ENCODE peak calls at places on chromosome 22, in eight cellular contexts. Z, Q, J, H, F, U, R and X are unnamed samples.

GRCh38 chr22:19615867-19616581 is 91.8 kb upstream of the CLDN5 start:
- DNase-seq in Z (no peak), Q (no peak), J (no peak), H (no peak), F (no peak), U (no peak), R (no peak), X (no peak)

GRCh38 chr22:46726066-46726985 is 11.7 kb downstream of the CERK start:
- DNase-seq in Z (no peak), Q (no peak), J (no peak), H (no peak), F (no peak), U (peak; percentile 37), R (peak; percentile 53), X (no peak)

GRCh38 chr22:47598864-47599263 is 836.4 kb downstream of the TBC1D22A start:
- DNase-seq in Z (no peak), Q (no peak), J (no peak), H (no peak), F (no peak), U (no peak), R (no peak), X (no peak)

GRCh38 chr22:29458551-29458950 is 20.2 kb downstream of the RFPL1 start:
- DNase-seq in Z (no peak), Q (no peak), J (no peak), H (no peak), F (no peak), U (no peak), R (no peak), X (no peak)

GRCh38 chr22:30822216-30823014 is 127.7 kb downstream of the OSBP2 start:
- DNase-seq in Z (peak; percentile 24), Q (no peak), J (no peak), H (no peak), F (no peak), U (no peak), R (no peak), X (no peak)

GRCh38 chr22:31102441-31103081 is 4.8 kb downstream of the SELENOM start:
- DNase-seq in Z (peak; percentile 98), Q (no peak), J (peak; percentile 71), H (peak; percentile 97), F (no peak), U (peak; percentile 85), R (peak; percentile 93), X (no peak)

GRCh38 chr22:30235687-30236170 is 10.8 kb downstream of the LIF start:
- DNase-seq in Z (no peak), Q (no peak), J (no peak), H (peak; percentile 59), F (no peak), U (no peak), R (no peak), X (no peak)

GRCh38 chr22:18955696-18956095 is 19.6 kb upstream of the PRODH start:
- DNase-seq in Z (no peak), Q (no peak), J (no peak), H (no peak), F (no peak), U (no peak), R (no peak), X (no peak)

GRCh38 chr22:46896166-46896565 is 133.7 kb downstream of the TBC1D22A start:
- DNase-seq in Z (no peak), Q (no peak), J (no peak), H (no peak), F (no peak), U (no peak), R (no peak), X (no peak)

GRCh38 chr22:32413715-32414114 is 1.7 kb upstream of the RTCB start:
- DNase-seq in Z (no peak), Q (no peak), J (no peak), H (peak; percentile 45), F (no peak), U (no peak), R (peak; percentile 16), X (no peak)

GRCh38 chr22:30045001-30045887 is 35.0 kb upstream of the HORMAD2 start:
- DNase-seq in Z (no peak), Q (no peak), J (no peak), H (no peak), F (no peak), U (no peak), R (no peak), X (no peak)

GRCh38 chr22:48371391-48371790 is 1456.3 kb downstream of the BRD1 start:
- DNase-seq in Z (peak; percentile 24), Q (no peak), J (no peak), H (no peak), F (no peak), U (no peak), R (no peak), X (no peak)

GRCh38 chr22:27919943-27920755 is 1.1 kb upstream of the PITPNB start:
- DNase-seq in Z (peak; percentile 79), Q (no peak), J (no peak), H (peak; percentile 65), F (no peak), U (peak; percentile 74), R (peak; percentile 75), X (no peak)
- TF ChIP-seq CTCF in Z (no peak), Q (no peak), J (no peak), H (no peak), F (no peak), U (no peak), R (peak; percentile 12), X (no peak)

GRCh38 chr22:22058649-22059475 is 76.3 kb upstream of the TOP3B start:
- DNase-seq in Z (no peak), Q (no peak), J (no peak), H (no peak), F (no peak), U (no peak), R (no peak), X (no peak)

GRCh38 chr22:22059476-22060002 is 77.0 kb upstream of the TOP3B start:
- DNase-seq in Z (no peak), Q (no peak), J (no peak), H (no peak), F (no peak), U (no peak), R (no peak), X (no peak)

GRCh38 chr22:22060200-22061084 is 77.9 kb upstream of the TOP3B start:
- DNase-seq in Z (no peak), Q (peak; percentile 35), J (peak; percentile 79), H (peak; percentile 36), F (peak; percentile 41), U (no peak), R (no peak), X (peak; percentile 29)

GRCh38 chr22:22062306-22062793 is 79.8 kb upstream of the TOP3B start:
- DNase-seq in Z (no peak), Q (no peak), J (no peak), H (no peak), F (no peak), U (no peak), R (no peak), X (no peak)

GRCh38 chr22:22061085-22062077 is 78.8 kb upstream of the TOP3B start:
- DNase-seq in Z (no peak), Q (no peak), J (peak; percentile 54), H (peak; percentile 69), F (no peak), U (no peak), R (peak; percentile 4), X (no peak)
- TF ChIP-seq CTCF in Z (no peak), Q (no peak), J (no peak), H (peak; percentile 38), F (no peak), U (no peak), R (peak; percentile 31), X (no peak)

GRCh38 chr22:25062378-25063095 is 110.0 kb downstream of the KIAA1671 start:
- DNase-seq in Z (no peak), Q (peak; percentile 54), J (no peak), H (no peak), F (no peak), U (no peak), R (no peak), X (no peak)

GRCh38 chr22:25059438-25059837 is 106.9 kb downstream of the KIAA1671 start:
- DNase-seq in Z (no peak), Q (no peak), J (no peak), H (no peak), F (no peak), U (no peak), R (no peak), X (no peak)

GRCh38 chr22:25061605-25062377 is 109.3 kb downstream of the KIAA1671 start:
- DNase-seq in Z (no peak), Q (no peak), J (no peak), H (no peak), F (no peak), U (no peak), R (no peak), X (no peak)

GRCh38 chr22:25061134-25061533 is 108.6 kb downstream of the KIAA1671 start:
- DNase-seq in Z (no peak), Q (no peak), J (no peak), H (no peak), F (no peak), U (no peak), R (no peak), X (no peak)

DNA sequence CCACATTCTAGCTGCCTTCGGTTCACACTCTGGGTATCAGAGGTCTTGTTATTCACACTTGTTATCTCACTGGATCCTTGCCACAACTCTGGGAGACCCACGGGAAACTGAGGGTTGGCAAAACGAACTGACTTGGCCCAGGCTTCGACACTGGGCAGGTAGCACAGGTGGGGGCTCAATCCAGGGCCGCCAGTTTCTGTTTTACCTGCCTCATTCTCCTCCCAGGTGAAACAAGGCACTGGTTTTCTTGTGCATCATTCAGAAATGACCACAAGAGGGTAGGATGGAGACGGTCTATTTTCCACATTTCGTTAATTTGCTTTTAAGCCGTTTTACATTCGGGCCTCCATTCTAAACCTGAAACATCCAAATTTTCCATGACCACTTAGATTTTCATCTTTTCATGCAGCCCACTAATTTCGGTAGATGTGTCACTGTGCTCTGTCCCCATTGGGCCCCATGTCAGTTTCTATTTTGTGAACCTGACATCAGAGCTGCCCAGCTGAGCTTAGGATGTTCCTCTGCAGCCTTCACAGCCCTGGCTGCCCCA is 108.1 kb downstream of the KIAA1671 start:
- DNase-seq in Z (no peak), Q (no peak), J (no peak), H (no peak), F (no peak), U (no peak), R (no peak), X (no peak)
- TF ChIP-seq CTCF in Z (peak; percentile 20), Q (no peak), J (no peak), H (peak; percentile 17), F (peak; percentile 42), U (no peak), R (no peak), X (no peak)

GRCh38 chr22:50400931-50401330 is 57.8 kb downstream of the PPP6R2 start:
- DNase-seq in Z (no peak), Q (no peak), J (no peak), H (no peak), F (no peak), U (no peak), R (no peak), X (no peak)

GRCh38 chr22:50400406-50400805 is 57.3 kb downstream of the PPP6R2 start:
- DNase-seq in Z (no peak), Q (no peak), J (no peak), H (no peak), F (no peak), U (no peak), R (no peak), X (no peak)

GRCh38 chr22:50401907-50402306 is 58.8 kb downstream of the PPP6R2 start:
- DNase-seq in Z (no peak), Q (no peak), J (no peak), H (no peak), F (no peak), U (no peak), R (no peak), X (no peak)

GRCh38 chr22:50398698-50399648 is 55.8 kb downstream of the PPP6R2 start:
- DNase-seq in Z (no peak), Q (no peak), J (no peak), H (no peak), F (no peak), U (no peak), R (no peak), X (no peak)

GRCh38 chr22:50399751-50400331 is 56.7 kb downstream of the PPP6R2 start:
- DNase-seq in Z (no peak), Q (peak; percentile 33), J (no peak), H (peak; percentile 18), F (no peak), U (no peak), R (peak; percentile 6), X (no peak)
- TF ChIP-seq CTCF in Z (no peak), Q (peak; percentile 24), J (no peak), H (peak; percentile 44), F (peak; percentile 48), U (peak; percentile 55), R (peak; percentile 50), X (peak; percentile 43)